ENCODE peak calls at places on chromosomes 11 and 22, in eight cellular contexts. E is HL-60, Y is SK-N-SH, X is HCT116, F is HepG2, O is K562, C is Panc1, N is GM12878. G is an unnamed sample.

GRCh38 chr11:124115782-124116616 is 749 bp downstream of the VWA5A start:
- DNase-seq in Y (peak; percentile 15), N (no peak), X (no peak), C (no peak), E (no peak), O (peak; percentile 13), F (no peak), G (peak; percentile 73)

GRCh38 chr11:35126000-35126878 is 12.7 kb upstream of the CD44 start:
- DNase-seq in N (peak; percentile 88), C (no peak), O (no peak), E (no peak), F (no peak), X (no peak), Y (no peak), G (no peak)

GRCh38 chr22:34429314-34429713 is 509.0 kb upstream of the LARGE1 start:
- DNase-seq in F (no peak), E (no peak), Y (no peak), C (no peak), N (no peak), O (no peak), X (no peak), G (no peak)

GRCh38 chr11:126357969-126358762 is 2.7 kb downstream of the ST3GAL4 start:
- DNase-seq in F (peak; percentile 28), O (no peak), E (no peak), X (no peak), N (no peak), Y (no peak), C (no peak), G (no peak)

GRCh38 chr11:34208266-34209135 is 103.1 kb downstream of the NAT10 start:
- DNase-seq in F (peak; percentile 43), X (no peak), N (no peak), Y (no peak), C (no peak), O (peak; percentile 67), E (peak; percentile 84), G (no peak)

GRCh38 chr22:25109878-25110595 is 89.6 kb upstream of the CRYBB3 start:
- DNase-seq in E (no peak), O (no peak), F (peak; percentile 93), X (no peak), Y (no peak), N (no peak), C (no peak), G (no peak)

GRCh38 chr11:74671520-74672196 is 59.6 kb downstream of the CHRDL2 start:
- DNase-seq in F (no peak), N (no peak), O (no peak), X (no peak), Y (no peak), E (no peak), C (no peak), G (no peak)

GRCh38 chr11:47242596-47243192 is 5.9 kb downstream of the ACP2 start:
- DNase-seq in N (no peak), F (no peak), O (no peak), E (no peak), C (no peak), Y (peak; percentile 4), X (no peak), G (no peak)

GRCh38 chr11:13875643-13876042 is 86.9 kb upstream of the SPON1 start:
- DNase-seq in N (no peak), X (no peak), F (no peak), Y (no peak), O (no peak), E (no peak), C (no peak), G (peak; percentile 9)

GRCh38 chr11:102110761-102111010 is 439 bp downstream of the YAP1 start:
- DNase-seq in F (no peak), E (no peak), Y (no peak), X (no peak), C (no peak), N (no peak), O (no peak), G (no peak)

GRCh38 chr22:41826430-41827383 is 6.2 kb upstream of the SREBF2 start:
- DNase-seq in X (no peak), N (no peak), E (no peak), C (no peak), Y (no peak), O (no peak), F (no peak), G (no peak)

GRCh38 chr22:48918585-48919186 is 909.0 kb downstream of the BRD1 start:
- DNase-seq in N (no peak), X (no peak), Y (no peak), F (peak; percentile 65), C (no peak), O (no peak), E (no peak), G (no peak)

GRCh38 chr11:18408558-18409242 is 3.4 kb upstream of the LDHC start:
- DNase-seq in Y (no peak), F (no peak), E (no peak), O (no peak), N (no peak), C (no peak), X (no peak), G (no peak)

GRCh38 chr11:14541180-14541579 is 21.0 kb upstream of the PSMA1 start:
- DNase-seq in C (no peak), E (no peak), F (peak; percentile 36), N (no peak), O (peak; percentile 19), Y (no peak), X (no peak), G (no peak)

GRCh38 chr11:2521081-2521480 is 76.3 kb downstream of the KCNQ1 start:
- DNase-seq in X (no peak), N (no peak), O (no peak), E (no peak), C (no peak), F (no peak), Y (no peak), G (no peak)

GRCh38 chr11:19577849-19578619 is 134.6 kb upstream of the NAV2 start:
- DNase-seq in N (no peak), Y (peak; percentile 57), X (no peak), F (no peak), C (no peak), O (no peak), E (no peak), G (no peak)

GRCh38 chr22:50469377-50470305 is 5.2 kb downstream of the SBF1 start:
- DNase-seq in E (peak; percentile 85), Y (no peak), O (peak; percentile 77), X (peak; percentile 8), N (peak; percentile 87), F (no peak), C (no peak), G (peak; percentile 56)

GRCh38 chr11:65078786-65079342 is 5.0 kb downstream of the CDCA5 start:
- DNase-seq in O (no peak), Y (peak; percentile 4), E (no peak), N (no peak), F (no peak), C (no peak), X (no peak), G (no peak)
- TF ChIP-seq POLR2AphosphoS5 in O (no peak), Y (no peak), E (no peak), N (peak; percentile 38), F (no peak), C (no peak), X (no peak), G (no peak)

GRCh38 chr11:10747733-10748132 is 3.3 kb upstream of the CTR9 start:
- DNase-seq in E (no peak), Y (no peak), X (no peak), C (no peak), O (no peak), N (no peak), F (no peak), G (no peak)

GRCh38 chr11:10749476-10749875 is 1.6 kb upstream of the CTR9 start:
- DNase-seq in O (no peak), E (no peak), Y (no peak), F (no peak), X (no peak), C (no peak), N (no peak), G (no peak)

GRCh38 chr11:10744206-10744605 is 6.8 kb upstream of the CTR9 start:
- DNase-seq in X (no peak), F (no peak), Y (no peak), N (no peak), O (no peak), C (no peak), E (no peak), G (no peak)

GRCh38 chr11:10748241-10748640 is 2.8 kb upstream of the CTR9 start:
- DNase-seq in N (no peak), C (no peak), X (no peak), Y (no peak), E (no peak), O (no peak), F (no peak), G (no peak)

DNA sequence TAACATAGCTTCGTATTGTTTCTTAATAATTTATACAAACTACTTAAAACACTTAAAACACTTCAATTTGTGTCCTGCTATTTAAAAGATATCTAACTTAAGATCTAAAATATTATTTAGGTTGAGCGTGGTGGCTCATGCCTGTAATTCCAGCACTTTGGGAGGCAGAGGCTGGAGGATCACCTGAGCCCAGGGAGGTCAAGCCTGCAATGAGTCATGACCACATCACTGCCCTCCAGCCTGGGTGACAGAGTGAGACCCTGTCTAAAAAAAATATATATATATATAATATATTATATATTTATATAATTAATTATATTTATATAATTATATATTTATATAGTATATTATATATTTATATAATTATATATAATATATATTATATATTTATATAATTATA is 4.2 kb upstream of the CTR9 start:
- DNase-seq in O (no peak), C (no peak), X (no peak), Y (no peak), F (no peak), E (no peak), N (no peak), G (no peak)
- TF ChIP-seq REST in O (no peak), C (no peak), X (no peak), Y (no peak), F (no peak), E (no peak), N (no peak), G (no peak)

DNA sequence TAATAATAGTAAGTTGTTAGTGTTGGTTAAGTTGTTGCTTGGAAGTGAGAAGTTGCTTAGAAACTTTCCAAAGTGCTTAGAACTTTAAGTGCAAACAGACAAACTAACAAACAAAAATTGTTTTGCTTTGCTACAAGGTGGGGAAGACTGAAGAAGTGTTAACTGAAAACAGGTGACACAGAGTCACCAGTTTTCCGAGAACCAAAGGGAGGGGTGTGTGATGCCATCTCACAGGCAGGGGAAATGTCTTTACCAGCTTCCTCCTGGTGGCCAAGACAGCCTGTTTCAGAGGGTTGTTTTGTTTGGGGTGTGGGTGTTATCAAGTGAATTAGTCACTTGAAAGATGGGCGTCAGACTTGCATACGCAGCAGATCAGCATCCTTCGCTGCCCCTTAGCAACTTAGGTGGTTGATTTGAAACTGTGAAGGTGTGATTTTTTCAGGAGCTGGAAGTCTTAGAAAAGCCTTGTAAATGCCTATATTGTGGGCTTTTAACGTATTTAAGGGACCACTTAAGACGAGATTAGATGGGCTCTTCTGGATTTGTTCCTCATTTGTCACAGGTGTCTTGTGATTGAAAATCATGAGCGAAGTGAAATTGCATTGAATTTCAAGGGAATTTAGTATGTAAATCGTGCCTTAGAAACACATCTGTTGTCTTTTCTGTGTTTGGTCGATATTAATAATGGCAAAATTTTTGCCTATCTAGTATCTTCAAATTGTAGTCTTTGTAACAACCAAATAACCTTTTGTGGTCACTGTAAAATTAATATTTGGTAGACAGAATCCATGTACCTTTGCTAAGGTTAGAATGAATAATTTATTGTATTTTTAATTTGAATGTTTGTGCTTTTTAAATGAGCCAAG is 2.7 kb downstream of the NEAT1 start:
- DNase-seq in N (no peak), Y (no peak), O (peak; percentile 29), X (peak; percentile 42), C (no peak), E (no peak), F (no peak), G (peak; percentile 58)
- TF ChIP-seq POLR2AphosphoS5 in N (peak; percentile 96), Y (peak; percentile 88), O (peak; percentile 96), X (peak; percentile 83), C (peak; percentile 76), E (peak; percentile 95), F (peak; percentile 12), G (no peak)

GRCh38 chr11:117919326-117920275 is 9.6 kb downstream of the TMPRSS13 start:
- DNase-seq in F (no peak), E (no peak), O (no peak), Y (no peak), N (no peak), X (no peak), C (no peak), G (no peak)
- TF ChIP-seq REST in F (no peak), E (no peak), O (no peak), Y (no peak), N (no peak), X (no peak), C (no peak), G (no peak)